ENCODE peak calls at places on chromosomes 7 and 10, in ten cellular contexts. T, Z, E, P, B, L, U, G, A and S are unnamed samples.

GRCh38 chr10:58282615-58283014 is 13.7 kb downstream of the CISD1 start:
- DNase-seq in T (no peak), Z (no peak), E (no peak), P (no peak), B (no peak), L (no peak), U (no peak), G (no peak), A (no peak), S (no peak)

GRCh38 chr10:33136271-33136670 is 178.2 kb upstream of the ITGB1 start:
- DNase-seq in T (no peak), Z (peak), E (no peak), P (no peak), B (peak), L (peak), U (peak), G (no peak), A (peak), S (no peak)

GRCh38 chr10:86437447-86437846 is 70.9 kb upstream of the GRID1 start:
- DNase-seq in T (no peak), Z (no peak), E (no peak), P (no peak), B (no peak), L (no peak), U (no peak), G (no peak), A (no peak), S (no peak)

GRCh38 chr7:101507791-101508252 is 121.3 kb downstream of the MYL10 start:
- DNase-seq in T (peak), Z (peak), E (peak), P (peak), B (peak), L (peak), U (peak), G (no peak), A (peak), S (peak)

GRCh38 chr7:126658684-126659083 is 594.1 kb downstream of the GRM8 start:
- DNase-seq in T (no peak), Z (no peak), E (no peak), P (no peak), B (no peak), L (no peak), U (no peak), G (no peak), A (no peak), S (no peak)

GRCh38 chr10:111347386-111348005 is 270.7 kb downstream of the ADRA2A start:
- DNase-seq in T (no peak), Z (no peak), E (no peak), P (peak), B (no peak), L (no peak), U (no peak), G (no peak), A (no peak), S (no peak)

GRCh38 chr10:102611514-102612095 is 32.7 kb upstream of the TRIM8 start:
- DNase-seq in T (no peak), Z (peak), E (no peak), P (peak), B (no peak), L (peak), U (no peak), G (no peak), A (peak), S (no peak)

GRCh38 chr10:30531751-30532530 is 97.6 kb downstream of the LYZL2 start:
- DNase-seq in T (no peak), Z (no peak), E (no peak), P (no peak), B (no peak), L (no peak), U (no peak), G (no peak), A (no peak), S (no peak)

GRCh38 chr7:91946549-91946948 is 5.9 kb downstream of the AKAP9 start:
- DNase-seq in T (no peak), Z (no peak), E (no peak), P (no peak), B (no peak), L (no peak), U (no peak), G (no peak), A (no peak), S (no peak)

GRCh38 chr7:158945514-158945913 is 89.2 kb downstream of the DYNC2I1 start:
- DNase-seq in T (no peak), Z (no peak), E (no peak), P (no peak), B (no peak), L (no peak), U (no peak), G (no peak), A (no peak), S (no peak)

GRCh38 chr10:35639021-35639521 is 3.0 kb downstream of the FZD8 start:
- DNase-seq in T (no peak), Z (no peak), E (peak), P (no peak), B (no peak), L (peak), U (no peak), G (no peak), A (peak), S (no peak)

GRCh38 chr10:35638116-35638515 is 4.0 kb downstream of the FZD8 start:
- DNase-seq in T (no peak), Z (no peak), E (no peak), P (no peak), B (no peak), L (peak), U (no peak), G (no peak), A (peak), S (no peak)

GRCh38 chr10:35640474-35640873 is 1.6 kb downstream of the FZD8 start:
- DNase-seq in T (no peak), Z (peak), E (peak), P (peak), B (peak), L (peak), U (peak), G (peak), A (peak), S (no peak)

GRCh38 chr10:35640951-35641429 is 1.1 kb downstream of the FZD8 start:
- DNase-seq in T (no peak), Z (peak), E (peak), P (peak), B (peak), L (peak), U (peak), G (peak), A (peak), S (no peak)

GRCh38 chr10:35639651-35640311 is 2.3 kb downstream of the FZD8 start:
- DNase-seq in T (no peak), Z (peak), E (peak), P (peak), B (peak), L (peak), U (peak), G (peak), A (peak), S (no peak)
- H3K4me3 ChIP-seq in T (peak), Z (peak), E (peak), P (peak), B (peak), L (peak), U (peak), G (peak), A (peak), S (peak)

DNA sequence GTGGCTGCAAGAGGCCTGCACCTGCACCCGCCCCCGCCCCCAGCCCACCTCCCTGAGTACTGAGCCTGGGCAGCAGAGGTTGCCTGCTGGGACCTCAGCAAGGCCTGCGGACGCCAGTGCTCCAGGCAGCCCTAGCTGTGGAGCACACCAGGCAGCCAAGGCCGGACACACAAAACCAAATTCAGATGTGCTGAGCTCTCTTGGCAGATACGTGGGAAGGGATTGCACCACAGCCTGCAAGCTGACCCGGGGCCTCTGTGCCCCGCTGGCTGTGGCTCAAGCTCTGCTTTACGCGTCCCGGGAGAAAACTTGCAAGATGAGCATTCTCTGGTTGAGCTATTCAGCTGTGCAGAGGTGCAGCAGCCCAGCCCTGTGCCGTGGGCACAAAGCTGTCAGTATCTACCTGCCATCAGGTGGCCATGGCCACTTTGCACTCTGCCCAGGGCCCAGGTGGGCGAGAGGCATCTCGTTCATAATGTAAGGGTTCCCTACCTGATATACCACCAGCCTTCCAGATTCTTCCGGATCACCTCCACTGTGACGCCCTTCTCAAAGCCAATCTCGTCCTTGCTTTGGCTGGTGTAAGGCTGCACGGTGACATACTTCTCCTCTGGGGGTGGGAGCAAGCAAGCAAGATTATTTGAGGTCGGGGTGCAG is 123.3 kb downstream of the NEURL1 start:
- DNase-seq in T (no peak), Z (peak), E (no peak), P (peak), B (peak), L (no peak), U (peak), G (peak), A (peak), S (no peak)
- H3K9ac ChIP-seq in T (no peak), Z (no peak), E (no peak), P (no peak), B (no peak), L (no peak), U (peak), G (no peak), A (peak), S (no peak)

GRCh38 chr7:103348959-103349358 is 1.5 kb downstream of the PSMC2 start:
- DNase-seq in T (no peak), Z (no peak), E (no peak), P (no peak), B (no peak), L (no peak), U (no peak), G (no peak), A (no peak), S (no peak)
- H3K4me3 ChIP-seq in T (no peak), Z (peak), E (no peak), P (peak), B (peak), L (peak), U (peak), G (peak), A (no peak), S (peak)

GRCh38 chr10:130963052-130963393 is 348.5 kb downstream of the TCERG1L start:
- DNase-seq in T (no peak), Z (no peak), E (no peak), P (no peak), B (no peak), L (no peak), U (no peak), G (no peak), A (no peak), S (no peak)
- H3K9ac ChIP-seq in T (no peak), Z (no peak), E (no peak), P (no peak), B (no peak), L (no peak), U (no peak), G (no peak), A (no peak), S (no peak)

DNA sequence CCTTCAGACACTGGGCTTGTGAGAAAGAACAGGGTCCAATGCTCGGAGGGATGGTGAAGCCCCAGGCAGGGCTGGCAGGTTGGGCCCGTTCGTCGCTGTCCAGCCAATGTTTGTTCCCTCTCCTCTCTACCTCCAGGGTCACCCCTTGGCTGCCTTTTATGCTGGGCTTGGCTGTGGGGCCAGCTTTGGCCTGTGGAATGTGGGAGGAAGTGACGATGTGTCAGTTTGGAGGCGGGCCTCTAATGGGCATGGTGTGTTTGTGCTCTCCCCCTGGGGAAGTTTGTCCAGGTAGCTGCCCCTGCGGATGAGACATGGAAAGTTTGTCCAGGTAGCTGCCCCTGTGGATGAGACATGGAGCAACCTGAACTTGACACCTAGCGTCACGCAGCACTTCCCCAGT is 236.7 kb downstream of the GLRX3 start:
- DNase-seq in T (no peak), Z (no peak), E (no peak), P (no peak), B (no peak), L (no peak), U (no peak), G (peak), A (no peak), S (no peak)
- H3K4me3 ChIP-seq in T (no peak), Z (no peak), E (no peak), P (no peak), B (no peak), L (no peak), U (no peak), G (no peak), A (no peak), S (no peak)

GRCh38 chr7:138002096-138002827 is 376 bp upstream of the CREB3L2 start:
- DNase-seq in T (peak), Z (peak), E (peak), P (peak), B (peak), L (peak), U (peak), G (peak), A (peak), S (peak)

GRCh38 chr7:137999496-138000080 is 2.3 kb downstream of the CREB3L2 start:
- DNase-seq in T (no peak), Z (no peak), E (no peak), P (no peak), B (no peak), L (no peak), U (no peak), G (no peak), A (no peak), S (no peak)

GRCh38 chr7:137998250-137998649 is 3.6 kb downstream of the CREB3L2 start:
- DNase-seq in T (no peak), Z (peak), E (no peak), P (no peak), B (no peak), L (no peak), U (no peak), G (no peak), A (peak), S (no peak)

GRCh38 chr7:138001529-138002095 is at the start of gene CREB3L2:
- DNase-seq in T (no peak), Z (peak), E (no peak), P (peak), B (peak), L (peak), U (peak), G (no peak), A (peak), S (no peak)

DNA sequence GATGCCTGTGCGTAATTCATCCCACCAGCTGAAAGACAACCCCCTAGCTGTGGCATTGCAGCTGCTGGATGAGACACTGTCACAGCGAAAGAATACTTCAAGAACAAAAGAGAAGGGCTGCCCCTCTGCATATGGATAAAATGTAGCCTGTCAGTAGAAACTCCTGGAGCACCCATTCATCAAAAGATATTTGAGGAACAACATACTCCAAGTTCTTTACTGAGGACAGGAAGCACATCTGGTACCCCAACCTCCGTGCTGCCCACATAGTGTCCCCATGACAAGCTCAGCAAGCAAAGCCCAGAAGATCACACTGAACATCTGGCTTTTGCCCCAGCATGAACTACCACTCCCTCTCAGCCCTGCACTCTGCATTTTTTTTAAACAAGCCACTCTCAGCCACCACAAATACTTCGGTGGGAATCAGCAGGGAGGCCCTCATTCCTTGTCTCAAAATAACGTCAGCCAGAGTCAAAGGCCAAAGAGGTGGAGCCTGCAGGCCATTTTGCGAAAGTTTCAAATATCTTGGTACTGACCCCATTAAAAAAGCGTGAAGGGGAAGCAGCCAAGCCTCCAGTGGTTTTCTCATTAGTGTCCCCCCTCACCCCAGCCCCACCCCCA is 1.7 kb downstream of the CREB3L2 start:
- DNase-seq in T (no peak), Z (peak), E (peak), P (peak), B (peak), L (no peak), U (peak), G (peak), A (peak), S (no peak)
- H3K9ac ChIP-seq in T (peak), Z (peak), E (no peak), P (peak), B (peak), L (peak), U (peak), G (peak), A (peak), S (peak)

GRCh38 chr7:42283553-42283952 is 46.5 kb upstream of the GLI3 start:
- DNase-seq in T (no peak), Z (no peak), E (no peak), P (no peak), B (peak), L (peak), U (peak), G (no peak), A (no peak), S (no peak)

GRCh38 chr7:42289473-42289872 is 52.5 kb upstream of the GLI3 start:
- DNase-seq in T (no peak), Z (no peak), E (no peak), P (no peak), B (no peak), L (no peak), U (no peak), G (no peak), A (no peak), S (no peak)

GRCh38 chr7:42285383-42285824 is 48.4 kb upstream of the GLI3 start:
- DNase-seq in T (no peak), Z (no peak), E (no peak), P (no peak), B (peak), L (peak), U (peak), G (no peak), A (peak), S (no peak)
- H3K4me3 ChIP-seq in T (no peak), Z (no peak), E (no peak), P (no peak), B (no peak), L (no peak), U (no peak), G (no peak), A (no peak), S (no peak)